ENCODE peak calls at places on chromosomes 6 and 20, in six cellular contexts. P is left lung, Q is foreskin melanocyte, K is NCI-H774, U is NCI-H510A treated with DMSO at 0.1 percent for 48 hours, V is tibial artery. T is an unnamed sample.

GRCh38 chr20:62215020-62215990 is 4.8 kb downstream of the HRH3 start:
- DNase-seq in Q (no peak), P (no peak), K (no peak), U (peak; percentile 29), V (no peak), T (no peak)

GRCh38 chr20:24289737-24290481 is 179.5 kb upstream of the SYNDIG1 start:
- DNase-seq in Q (no peak), K (no peak), P (no peak), V (no peak), U (no peak), T (no peak)

GRCh38 chr6:73732845-73733675 is 37.1 kb downstream of the CD109 start:
- DNase-seq in P (peak; percentile 57), Q (peak; percentile 62), V (peak; percentile 77), K (peak; percentile 65), U (peak; percentile 59), T (peak; percentile 80)

GRCh38 chr6:45586216-45587171 is 208.8 kb upstream of the SUPT3H start:
- DNase-seq in Q (no peak), K (no peak), V (no peak), U (no peak), P (no peak), T (no peak)

GRCh38 chr6:158353851-158354508 is 41.7 kb downstream of the TULP4 start:
- DNase-seq in P (no peak), U (no peak), Q (peak; percentile 76), K (no peak), V (no peak), T (no peak)

GRCh38 chr6:20851795-20852194 is 317.5 kb downstream of the CDKAL1 start:
- DNase-seq in Q (no peak), U (no peak), V (no peak), K (no peak), P (no peak), T (no peak)

GRCh38 chr20:24795444-24795843 is 153.6 kb upstream of the CST7 start:
- DNase-seq in P (no peak), U (no peak), V (no peak), K (no peak), Q (no peak), T (no peak)

GRCh38 chr6:15274696-15275387 is 29.0 kb downstream of the JARID2 start:
- DNase-seq in V (no peak), P (no peak), U (no peak), Q (no peak), K (no peak), T (no peak)

GRCh38 chr6:82030761-82031160 is 216.8 kb downstream of the IBTK start:
- DNase-seq in U (no peak), Q (peak; percentile 96), V (no peak), P (no peak), K (no peak), T (no peak)

GRCh38 chr20:34887023-34887422 is 10.6 kb downstream of the ACSS2 start:
- DNase-seq in P (no peak), Q (no peak), V (no peak), U (no peak), K (no peak), T (no peak)

GRCh38 chr20:4729265-4729664 is 7.6 kb downstream of the PRND start:
- DNase-seq in Q (no peak), U (no peak), K (no peak), V (no peak), P (no peak), T (no peak)

GRCh38 chr6:22636450-22636849 is 67.1 kb downstream of the HDGFL1 start:
- DNase-seq in U (no peak), Q (no peak), K (no peak), V (no peak), P (no peak), T (no peak)

GRCh38 chr6:2893276-2893675 is 9.8 kb downstream of the SERPINB9 start:
- DNase-seq in Q (no peak), V (no peak), P (no peak), K (no peak), U (no peak), T (no peak)

GRCh38 chr20:9532069-9532809 is 17.8 kb downstream of the LAMP5 start:
- DNase-seq in K (no peak), Q (no peak), V (no peak), P (no peak), U (no peak), T (no peak)

GRCh38 chr20:55918471-55918870 is 86.8 kb downstream of the CBLN4 start:
- DNase-seq in Q (no peak), P (no peak), U (no peak), K (no peak), V (no peak), T (no peak)

GRCh38 chr20:62529916-62530642 is 54.3 kb upstream of the GATA5 start:
- DNase-seq in U (no peak), K (no peak), P (no peak), Q (no peak), V (no peak), T (no peak)

GRCh38 chr6:90859612-90860011 is 272.7 kb upstream of the MAP3K7 start:
- DNase-seq in K (no peak), V (no peak), P (no peak), Q (no peak), U (peak; percentile 31), T (no peak)

GRCh38 chr20:50130995-50131394 is 18.0 kb upstream of the UBE2V1 start:
- DNase-seq in P (no peak), Q (no peak), U (no peak), V (peak; percentile 90), K (no peak), T (no peak)

GRCh38 chr6:10093282-10093681 is 321.6 kb downstream of the TFAP2A start:
- DNase-seq in K (no peak), U (no peak), V (no peak), P (no peak), Q (no peak), T (no peak)

GRCh38 chr6:43937236-43938177 is 167.5 kb downstream of the VEGFA start:
- DNase-seq in V (peak; percentile 55), K (no peak), U (no peak), Q (no peak), P (peak; percentile 50), T (peak; percentile 53)

GRCh38 chr20:54025166-54025835 is 45.1 kb downstream of the BCAS1 start:
- DNase-seq in K (no peak), V (no peak), Q (peak; percentile 83), U (no peak), P (no peak), T (no peak)

T was measured in suprapubic skin.